ENCODE peak calls at places on chromosomes 6 and 20, in seven cellular contexts. R is HCT116, M is endothelial cell of umbilical vein, U is SK-N-SH, N is K562, I is GM12878, A is HepG2. O is an unnamed sample.
A peak's percentile ranks its signal among the peaks of the same experiment; 100 is the strongest.

GRCh38 chr20:54028276-54029011 is 42.0 kb downstream of the BCAS1 start:
- DNase-seq in M (no peak), R (no peak), U (no peak), I (no peak), A (no peak), N (no peak), O (no peak)

GRCh38 chr20:11902264-11902663 is 15.4 kb upstream of the BTBD3 start:
- DNase-seq in N (no peak), A (no peak), M (peak; percentile 8), I (no peak), R (no peak), U (no peak), O (peak; percentile 66)

GRCh38 chr20:4780245-4780644 is 58.5 kb downstream of the PRND start:
- DNase-seq in N (no peak), A (no peak), U (no peak), R (no peak), M (no peak), I (no peak), O (no peak)

GRCh38 chr6:148570456-148570855 is 176.4 kb upstream of the UST start:
- DNase-seq in M (no peak), I (no peak), R (no peak), A (no peak), N (no peak), U (no peak), O (no peak)

GRCh38 chr6:100376103-100376502 is 88.6 kb downstream of the SIM1 start:
- DNase-seq in R (no peak), U (no peak), M (no peak), A (no peak), N (no peak), I (no peak), O (no peak)

GRCh38 chr6:46491789-46492547 is 719 bp upstream of the RCAN2 start:
- DNase-seq in A (peak; percentile 6), N (no peak), M (peak; percentile 10), I (no peak), U (peak; percentile 63), R (peak; percentile 24), O (no peak)

GRCh38 chr6:71510057-71510713 is 221.6 kb downstream of the OGFRL1 start:
- DNase-seq in N (no peak), U (no peak), I (no peak), A (peak; percentile 9), M (peak; percentile 79), R (peak; percentile 27), O (no peak)

GRCh38 chr6:36929607-36930006 is 24.9 kb upstream of the PI16 start:
- DNase-seq in R (no peak), A (no peak), I (no peak), M (no peak), N (no peak), U (no peak), O (no peak)

GRCh38 chr6:52598123-52598823 is 21.4 kb upstream of the TRAM2 start:
- DNase-seq in N (peak; percentile 89), R (peak; percentile 69), U (peak; percentile 74), I (no peak), A (peak; percentile 100), M (peak; percentile 54), O (no peak)

GRCh38 chr6:11734861-11735652 is 43.5 kb downstream of the ADTRP start:
- DNase-seq in I (no peak), N (no peak), R (no peak), A (no peak), U (no peak), M (no peak), O (no peak)

GRCh38 chr20:45041464-45042337 is 59.2 kb downstream of the KCNS1 start:
- DNase-seq in N (no peak), U (no peak), A (no peak), R (peak; percentile 66), I (no peak), M (peak; percentile 91), O (no peak)

GRCh38 chr20:41935259-41935791 is 317.1 kb upstream of the CHD6 start:
- DNase-seq in M (no peak), N (no peak), I (no peak), A (no peak), U (peak; percentile 15), R (no peak), O (no peak)

GRCh38 chr6:26103770-26104456 is 16.7 kb downstream of the HFE start:
- DNase-seq in R (peak; percentile 95), M (peak; percentile 97), A (peak; percentile 96), I (peak; percentile 99), N (peak; percentile 78), U (peak; percentile 69), O (peak; percentile 64)

GRCh38 chr6:22621028-22621427 is 51.7 kb downstream of the HDGFL1 start:
- DNase-seq in M (peak; percentile 22), R (no peak), I (no peak), U (no peak), N (no peak), A (no peak), O (no peak)

GRCh38 chr6:121160276-121160675 is 174.0 kb downstream of the TBC1D32 start:
- DNase-seq in M (no peak), A (no peak), N (no peak), I (no peak), R (no peak), U (no peak), O (no peak)

GRCh38 chr6:157107915-157108651 is 215.2 kb downstream of the TMEM242 start:
- DNase-seq in R (no peak), A (no peak), U (peak; percentile 57), N (peak; percentile 59), M (peak; percentile 74), I (no peak), O (peak; percentile 12)

GRCh38 chr6:113564401-113565161 is 292.6 kb upstream of the MARCKS start:
- DNase-seq in N (no peak), R (no peak), A (peak; percentile 74), U (peak; percentile 48), M (peak; percentile 56), I (no peak), O (peak; percentile 77)

GRCh38 chr6:143258945-143259344 is 191.6 kb downstream of the ADAT2 start:
- DNase-seq in M (no peak), R (no peak), A (no peak), I (no peak), N (no peak), U (no peak), O (no peak)

GRCh38 chr6:4351857-4352669 is 216.7 kb upstream of the ECI2 start:
- DNase-seq in M (peak; percentile 69), I (no peak), U (peak; percentile 7), N (no peak), A (no peak), R (peak; percentile 36), O (no peak)

GRCh38 chr20:44772636-44773035 is 27.0 kb downstream of the KCNK15 start:
- DNase-seq in R (no peak), N (no peak), I (no peak), M (no peak), A (no peak), U (no peak), O (no peak)

GRCh38 chr20:1577906-1578305 is 20.4 kb upstream of the SIRPD start:
- DNase-seq in I (no peak), R (no peak), A (no peak), U (no peak), M (peak; percentile 0), N (no peak), O (no peak)
- H3K9ac ChIP-seq in I (no peak overlapping the region), R (no peak overlapping the region), A (no peak overlapping the region), U (no peak overlapping the region), M (no peak overlapping the region), N (no peak overlapping the region), O (no peak overlapping the region)

DNA sequence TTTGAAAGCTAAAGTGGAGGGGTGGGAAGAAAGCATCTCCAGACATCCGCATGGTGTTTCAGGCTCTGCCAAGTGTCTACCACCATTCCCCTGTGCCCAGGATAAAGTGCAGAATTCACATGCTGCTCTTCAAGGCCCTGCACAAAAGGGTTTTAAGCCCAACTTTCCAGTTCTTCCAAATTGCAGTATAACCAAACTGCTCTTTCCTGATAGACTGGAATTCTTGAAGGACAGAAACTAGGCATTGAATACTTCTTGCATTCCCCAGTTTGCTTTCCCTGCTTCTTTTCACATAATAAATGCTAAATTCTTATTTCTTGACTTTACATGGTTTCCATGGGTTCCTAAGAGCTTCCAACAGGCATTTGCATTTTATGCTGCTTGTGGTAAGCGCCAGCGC is 7.8 kb downstream of the SOX4 start:
- DNase-seq in M (peak; percentile 48), A (no peak), R (no peak), I (no peak), U (no peak), N (no peak), O (no peak)
- H3K27ac ChIP-seq in M (no peak overlapping the region), A (no peak overlapping the region), R (no peak overlapping the region), I (no peak overlapping the region), U (no peak overlapping the region), N (no peak overlapping the region), O (no peak overlapping the region)

DNA sequence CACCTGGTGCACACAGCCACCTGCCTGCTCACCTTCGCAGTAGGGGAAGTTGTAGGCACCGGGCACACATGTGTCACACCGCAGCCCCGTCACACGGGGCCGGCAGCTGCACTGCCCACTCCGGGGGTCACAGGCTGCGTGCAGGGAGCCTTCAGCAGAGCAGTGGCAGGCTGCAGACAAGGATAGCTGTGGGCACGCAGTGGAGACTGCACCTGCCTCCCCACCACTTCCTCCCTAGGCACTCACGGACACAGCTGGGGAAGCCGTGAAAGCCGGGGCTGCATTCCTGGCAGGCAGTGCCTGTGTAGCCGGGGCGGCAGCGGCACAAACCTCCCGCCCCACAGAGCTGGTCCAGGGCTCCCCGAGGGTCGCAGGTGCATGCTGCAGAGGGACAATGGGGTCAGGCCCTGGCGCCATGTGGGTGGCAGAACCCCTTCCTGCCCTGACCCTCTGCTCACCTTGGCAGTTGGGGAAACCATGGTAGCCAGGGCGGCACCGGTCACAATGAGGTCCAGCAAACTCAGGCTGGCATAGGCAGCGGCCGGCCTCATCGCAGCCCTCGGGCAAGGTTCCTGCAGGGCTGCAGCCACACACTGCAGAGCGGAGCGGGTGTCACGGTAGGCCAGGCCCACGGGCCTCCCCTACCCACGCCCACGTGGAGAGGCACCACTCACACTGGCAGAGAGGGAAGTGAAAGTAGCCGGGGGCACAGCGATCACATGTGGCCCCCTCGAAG is 29.4 kb downstream of the LAMA5 start:
- DNase-seq in R (no peak), M (no peak), U (no peak), I (peak; percentile 36), N (no peak), A (no peak), O (no peak)
- TF ChIP-seq POLR2AphosphoS5 in R (no peak), M (no peak), U (no peak), I (no peak), N (no peak), A (no peak), O (no peak)

GRCh38 chr6:107535626-107536025 is 45.7 kb downstream of the SOBP start:
- DNase-seq in R (no peak), I (no peak), N (no peak), M (no peak), U (no peak), A (no peak), O (no peak)
- H3K9ac ChIP-seq in R (no peak overlapping the region), I (no peak overlapping the region), N (no peak overlapping the region), M (no peak overlapping the region), U (no peak overlapping the region), A (no peak overlapping the region), O (no peak overlapping the region)